ENCODE peak calls at places on chromosomes 7 and 10, in five cellular contexts. V is HepG2, N is IMR-90, U is GM12878, Y is MM.1S. L is an unnamed sample.

GRCh38 chr7:1255817-1256340 is 23.2 kb downstream of the UNCX start:
- DNase-seq in V (no peak), N (no peak), U (no peak), Y (no peak), L (no peak)

GRCh38 chr10:75108684-75109458 is 2.6 kb upstream of the SAMD8 start:
- DNase-seq in V (peak; percentile 58), N (no peak), U (no peak), Y (no peak), L (peak; percentile 58)

GRCh38 chr10:30558411-30558810 is 71.1 kb downstream of the LYZL2 start:
- DNase-seq in V (no peak), N (no peak), U (no peak), Y (no peak), L (no peak)

GRCh38 chr7:106635411-106635810 is 25.5 kb downstream of the CCDC71L start:
- DNase-seq in V (no peak), N (no peak), U (no peak), Y (no peak), L (no peak)

GRCh38 chr10:119306514-119306951 is 99.2 kb downstream of the GRK5 start:
- DNase-seq in V (no peak), N (no peak), U (peak; percentile 71), Y (peak; percentile 93), L (peak; percentile 12)

GRCh38 chr7:84232653-84233052 is 38.1 kb upstream of the SEMA3A start:
- DNase-seq in V (no peak), N (peak; percentile 93), U (no peak), Y (no peak), L (no peak)

GRCh38 chr10:127332631-127333030 is 136.2 kb upstream of the INSYN2A start:
- DNase-seq in V (no peak), N (no peak), U (no peak), Y (no peak), L (no peak)

GRCh38 chr10:69045441-69046300 is 42.2 kb upstream of the SRGN start:
- DNase-seq in V (no peak), N (peak; percentile 62), U (peak; percentile 93), Y (peak; percentile 76), L (no peak)

GRCh38 chr7:143507534-143507933 is 29.9 kb downstream of the TAS2R41 start:
- DNase-seq in V (no peak), N (no peak), U (no peak), Y (no peak), L (no peak)

DNA sequence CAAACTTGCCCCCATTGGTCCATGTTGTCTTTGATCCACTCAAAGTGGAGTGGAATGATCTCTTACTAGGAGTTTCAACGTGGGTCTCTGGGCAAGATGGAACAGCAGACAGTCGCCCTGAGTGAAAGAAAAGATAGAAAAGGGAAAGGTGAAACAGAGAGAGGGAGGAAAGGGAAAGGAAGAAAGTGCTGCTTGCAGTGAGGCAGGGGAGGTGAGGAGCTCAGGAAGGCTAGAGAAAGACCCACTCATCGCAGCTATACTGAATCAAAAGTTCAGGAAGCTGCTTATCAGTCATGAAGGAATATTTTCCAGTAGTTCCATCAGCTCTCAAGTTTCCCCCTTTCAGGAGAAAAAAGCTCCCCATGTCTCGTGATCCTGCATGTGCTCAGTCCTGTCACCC is 86.9 kb downstream of the ZNF467 start:
- DNase-seq in V (no peak), N (no peak), U (no peak), Y (no peak), L (no peak)
- H3K4me2 ChIP-seq in V (no peak overlapping the region), N (peak overlapping the region; percentile 14), U (no peak overlapping the region), Y (no peak overlapping the region), L (no peak overlapping the region)

GRCh38 chr10:131760416-131761166 is 140.2 kb upstream of the PPP2R2D start:
- DNase-seq in V (no peak), N (no peak), U (no peak), Y (no peak), L (no peak)
- H3K4me2 ChIP-seq in V (no peak overlapping the region), N (no peak overlapping the region), U (no peak overlapping the region), Y (no peak overlapping the region), L (no peak overlapping the region)

DNA sequence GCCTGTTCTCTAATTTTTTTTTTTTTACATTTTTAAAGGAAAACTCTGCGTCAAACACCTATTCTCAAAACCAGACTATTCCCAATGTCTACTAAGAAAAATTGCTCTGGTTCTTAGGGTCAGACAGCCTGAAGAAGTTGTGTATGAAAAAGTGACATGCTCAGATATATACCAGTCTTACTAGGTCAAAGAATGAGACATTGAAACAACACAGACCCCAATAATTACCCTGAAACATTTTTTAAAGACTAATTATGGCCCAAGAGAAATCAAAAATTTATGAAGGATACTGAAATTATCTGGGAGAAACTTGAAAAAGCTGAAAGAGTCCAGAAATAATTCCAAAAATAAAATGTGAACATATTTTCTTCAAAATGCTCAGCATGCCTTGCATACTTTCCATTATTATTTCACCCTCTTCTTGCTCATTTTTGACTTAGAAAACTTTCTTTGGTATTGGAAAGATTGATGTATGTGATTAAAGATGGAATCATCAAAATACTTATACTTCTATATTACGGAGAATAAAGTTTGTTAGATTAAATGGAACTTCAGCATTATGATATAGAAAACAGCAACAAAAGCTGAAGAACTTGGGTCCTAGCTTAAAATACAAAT is 198.9 kb upstream of the CCDC6 start:
- DNase-seq in V (no peak), N (no peak), U (no peak), Y (no peak), L (no peak)
- H3K4me2 ChIP-seq in V (no peak overlapping the region), N (no peak overlapping the region), U (no peak overlapping the region), Y (no peak overlapping the region), L (no peak overlapping the region)

GRCh38 chr7:97026705-97027426 is 2.2 kb upstream of the DLX5 start:
- DNase-seq in V (no peak), N (no peak), U (no peak), Y (no peak), L (no peak)

GRCh38 chr7:97024209-97025129 is at the start of gene DLX5:
- DNase-seq in V (peak; percentile 18), N (peak; percentile 6), U (no peak), Y (no peak), L (peak; percentile 73)

GRCh38 chr7:97025983-97026704 is 1.5 kb upstream of the DLX5 start:
- DNase-seq in V (no peak), N (no peak), U (no peak), Y (no peak), L (no peak)

GRCh38 chr7:97022451-97023306 is 2.0 kb downstream of the DLX5 start:
- DNase-seq in V (no peak), N (no peak), U (no peak), Y (no peak), L (no peak)

DNA sequence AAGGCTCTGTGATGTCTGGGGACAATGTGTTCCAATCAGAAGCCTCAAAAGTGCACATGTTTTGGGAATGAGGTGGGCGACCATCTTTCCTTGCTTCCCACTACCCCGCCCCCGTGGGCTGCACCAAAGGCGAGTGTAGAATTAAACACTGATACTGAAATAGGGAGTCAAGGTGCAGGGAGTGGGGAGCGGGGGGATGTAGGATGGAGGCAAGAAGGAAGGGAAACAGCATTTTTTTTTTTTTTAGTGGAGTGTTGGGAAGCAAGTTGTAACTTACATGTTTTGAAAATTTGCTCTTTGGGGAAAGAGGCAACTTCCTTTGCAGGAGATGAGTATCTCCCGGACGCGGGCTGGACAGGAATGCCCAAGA is 484 bp upstream of the DLX5 start:
- DNase-seq in V (no peak), N (no peak), U (no peak), Y (no peak), L (no peak)
- H3K4me2 ChIP-seq in V (peak overlapping the region; percentile 89), N (no peak overlapping the region), U (no peak overlapping the region), Y (no peak overlapping the region), L (peak overlapping the region; percentile 72)

DNA sequence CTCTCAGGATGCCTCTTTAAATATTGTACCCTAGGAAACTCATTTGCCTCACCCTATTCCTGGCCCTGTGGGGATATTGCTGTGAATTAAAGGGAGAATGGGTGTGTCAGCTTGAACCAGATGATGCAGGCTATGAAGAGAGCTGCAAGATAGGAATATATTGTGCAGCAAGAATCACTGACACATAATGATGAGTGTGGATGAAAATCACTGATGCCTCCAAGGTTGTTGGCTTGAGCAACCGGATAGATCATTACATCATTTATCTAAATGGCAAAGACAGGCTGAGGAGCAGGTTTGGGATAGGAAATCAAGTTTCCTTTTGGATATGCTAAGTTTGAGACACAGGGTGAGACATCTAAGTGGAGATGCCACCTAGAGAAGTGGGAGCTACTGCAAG is 6.2 kb downstream of the SLC26A4 start:
- DNase-seq in V (no peak), N (no peak), U (no peak), Y (no peak), L (no peak)
- H3K4me2 ChIP-seq in V (no peak overlapping the region), N (no peak overlapping the region), U (no peak overlapping the region), Y (no peak overlapping the region), L (no peak overlapping the region)

GRCh38 chr10:3570330-3570729 is 214.7 kb downstream of the KLF6 start:
- DNase-seq in V (no peak), N (no peak), U (no peak), Y (no peak), L (no peak)
- H3K4me2 ChIP-seq in V (no peak overlapping the region), N (no peak overlapping the region), U (no peak overlapping the region), Y (no peak overlapping the region), L (no peak overlapping the region)

DNA sequence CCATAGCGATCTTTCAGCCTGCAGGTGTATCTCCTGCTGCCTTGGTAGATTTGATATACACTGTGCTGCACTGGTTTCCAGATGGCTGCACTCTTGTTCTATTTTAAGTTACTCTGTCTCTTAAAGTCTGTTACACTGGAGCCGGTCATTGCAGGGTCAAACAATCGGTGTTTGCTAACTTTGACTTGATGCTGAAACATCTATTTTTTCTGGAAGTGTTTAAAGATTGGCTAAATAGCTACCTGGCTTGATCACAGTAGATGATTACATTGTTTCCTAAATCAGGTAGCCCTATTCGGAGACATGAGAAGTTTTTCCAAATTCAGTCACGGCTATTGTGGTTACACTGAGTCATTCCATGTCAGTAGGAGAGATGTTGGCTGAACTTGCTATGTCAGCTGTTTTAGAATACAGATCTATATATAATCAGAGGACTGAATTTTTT is 574.8 kb downstream of the ETV1 start:
- DNase-seq in V (no peak), N (no peak), U (no peak), Y (peak; percentile 17), L (peak; percentile 3)
- H3K4me2 ChIP-seq in V (no peak overlapping the region), N (no peak overlapping the region), U (no peak overlapping the region), Y (no peak overlapping the region), L (no peak overlapping the region)

DNA sequence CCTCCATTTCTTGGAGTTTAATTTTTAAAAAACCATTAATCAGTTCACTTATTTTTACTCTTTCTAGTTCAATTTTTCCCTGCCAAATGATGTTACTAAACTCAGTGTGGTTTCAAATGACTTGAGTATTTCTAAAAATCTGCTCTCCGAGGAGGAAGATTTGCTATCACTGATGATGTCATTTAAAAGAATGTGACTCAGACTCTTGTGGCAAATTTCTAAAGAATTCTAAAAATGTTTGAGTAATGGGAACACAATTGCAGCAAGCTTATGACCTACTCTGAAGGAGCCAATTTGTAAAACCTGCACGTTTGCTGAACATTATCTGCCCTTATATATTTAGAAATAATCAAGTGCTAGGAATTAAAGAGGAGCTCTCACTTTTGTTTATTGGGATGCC is 88.6 kb downstream of the SPAG6 start:
- DNase-seq in V (no peak), N (peak; percentile 96), U (no peak), Y (no peak), L (peak; percentile 28)
- H3K4me2 ChIP-seq in V (no peak overlapping the region), N (no peak overlapping the region), U (no peak overlapping the region), Y (no peak overlapping the region), L (no peak overlapping the region)

GRCh38 chr10:84293171-84293570 is 35.2 kb upstream of the CCSER2 start:
- DNase-seq in V (no peak), N (no peak), U (no peak), Y (no peak), L (no peak)
- H3K4me2 ChIP-seq in V (no peak overlapping the region), N (no peak overlapping the region), U (no peak overlapping the region), Y (no peak overlapping the region), L (no peak overlapping the region)

L was measured in hepatocyte.